ENCODE peak calls at places on chromosomes 3 and 15, in ten cellular contexts. One of them, this sample, is unnamed. For H3K4me1, the result is how much of the 10 kb centered on the place peaks cover.

GRCh38 chr3:178170698-178171535 is 365.3 kb upstream of the KCNMB2 start:
- DNase-seq in foreskin keratinocyte: peak
- DNase-seq in H1: no peak
- DNase-seq in HCT116: no peak
- DNase-seq in kidney: no peak
- DNase-seq in esophagus muscularis mucosa: no peak
- DNase-seq in tibial artery: no peak
- DNase-seq in SK-N-SH: peak
- DNase-seq in left lung: no peak
- DNase-seq in OCI-LY7: no peak
- DNase-seq in this sample: no peak

GRCh38 chr15:71748327-71748726 is 62.0 kb upstream of the NR2E3 start:
- DNase-seq in foreskin keratinocyte: peak
- DNase-seq in H1: no peak
- DNase-seq in HCT116: peak
- DNase-seq in kidney: no peak
- DNase-seq in esophagus muscularis mucosa: no peak
- DNase-seq in tibial artery: no peak
- DNase-seq in SK-N-SH: no peak
- DNase-seq in left lung: no peak
- DNase-seq in OCI-LY7: no peak
- DNase-seq in this sample: no peak

GRCh38 chr3:8822141-8822540 is 52.7 kb upstream of the OXTR start:
- DNase-seq in foreskin keratinocyte: peak
- DNase-seq in H1: no peak
- DNase-seq in HCT116: no peak
- DNase-seq in kidney: no peak
- DNase-seq in esophagus muscularis mucosa: no peak
- DNase-seq in tibial artery: no peak
- DNase-seq in SK-N-SH: no peak
- DNase-seq in left lung: no peak
- DNase-seq in OCI-LY7: no peak
- DNase-seq in this sample: peak

GRCh38 chr3:26437678-26438077 is 184.9 kb upstream of the LRRC3B start:
- DNase-seq in foreskin keratinocyte: peak
- DNase-seq in H1: no peak
- DNase-seq in HCT116: no peak
- DNase-seq in kidney: no peak
- DNase-seq in esophagus muscularis mucosa: no peak
- DNase-seq in tibial artery: no peak
- DNase-seq in SK-N-SH: no peak
- DNase-seq in left lung: no peak
- DNase-seq in OCI-LY7: no peak
- DNase-seq in this sample: no peak

GRCh38 chr3:111667621-111668239 is 72.6 kb upstream of the ZBED2 start:
- DNase-seq in foreskin keratinocyte: peak
- DNase-seq in H1: no peak
- DNase-seq in HCT116: no peak
- DNase-seq in kidney: no peak
- DNase-seq in esophagus muscularis mucosa: no peak
- DNase-seq in tibial artery: peak
- DNase-seq in SK-N-SH: no peak
- DNase-seq in left lung: peak
- DNase-seq in OCI-LY7: peak
- DNase-seq in this sample: peak

GRCh38 chr3:108106031-108106430 is 15.2 kb upstream of the CD47 start:
- DNase-seq in foreskin keratinocyte: no peak
- DNase-seq in H1: no peak
- DNase-seq in HCT116: no peak
- DNase-seq in kidney: no peak
- DNase-seq in esophagus muscularis mucosa: no peak
- DNase-seq in tibial artery: no peak
- DNase-seq in SK-N-SH: no peak
- DNase-seq in left lung: no peak
- DNase-seq in OCI-LY7: no peak
- DNase-seq in this sample: no peak

GRCh38 chr15:52503788-52504496 is 24.7 kb downstream of the MYO5A start:
- DNase-seq in foreskin keratinocyte: peak
- DNase-seq in H1: no peak
- DNase-seq in HCT116: no peak
- DNase-seq in kidney: no peak
- DNase-seq in esophagus muscularis mucosa: no peak
- DNase-seq in tibial artery: no peak
- DNase-seq in SK-N-SH: no peak
- DNase-seq in left lung: no peak
- DNase-seq in OCI-LY7: peak
- DNase-seq in this sample: peak

GRCh38 chr15:73763893-73764292 is 10.7 kb upstream of the INSYN1 start:
- DNase-seq in foreskin keratinocyte: no peak
- DNase-seq in H1: no peak
- DNase-seq in HCT116: no peak
- DNase-seq in kidney: no peak
- DNase-seq in esophagus muscularis mucosa: no peak
- DNase-seq in tibial artery: no peak
- DNase-seq in SK-N-SH: no peak
- DNase-seq in left lung: no peak
- DNase-seq in OCI-LY7: no peak
- DNase-seq in this sample: peak

GRCh38 chr15:45919806-45920205 is 285.0 kb downstream of the SQOR start:
- DNase-seq in foreskin keratinocyte: peak
- DNase-seq in H1: no peak
- DNase-seq in HCT116: no peak
- DNase-seq in kidney: no peak
- DNase-seq in esophagus muscularis mucosa: no peak
- DNase-seq in tibial artery: no peak
- DNase-seq in SK-N-SH: no peak
- DNase-seq in left lung: peak
- DNase-seq in OCI-LY7: no peak
- DNase-seq in this sample: peak

GRCh38 chr15:44722011-44722410 is 10.7 kb downstream of the B2M start:
- DNase-seq in foreskin keratinocyte: no peak
- DNase-seq in H1: no peak
- DNase-seq in HCT116: no peak
- DNase-seq in kidney: no peak
- DNase-seq in esophagus muscularis mucosa: no peak
- DNase-seq in tibial artery: no peak
- DNase-seq in SK-N-SH: no peak
- DNase-seq in left lung: no peak
- DNase-seq in OCI-LY7: no peak
- DNase-seq in this sample: no peak

GRCh38 chr3:21435871-21436270 is 315.1 kb downstream of the ZNF385D start:
- DNase-seq in foreskin keratinocyte: peak
- DNase-seq in H1: no peak
- DNase-seq in HCT116: no peak
- DNase-seq in kidney: no peak
- DNase-seq in esophagus muscularis mucosa: no peak
- DNase-seq in tibial artery: no peak
- DNase-seq in SK-N-SH: no peak
- DNase-seq in left lung: no peak
- DNase-seq in OCI-LY7: no peak
- DNase-seq in this sample: no peak

GRCh38 chr3:152392474-152392873 is 123.7 kb downstream of the MBNL1 start:
- DNase-seq in foreskin keratinocyte: no peak
- DNase-seq in H1: no peak
- DNase-seq in HCT116: no peak
- DNase-seq in kidney: no peak
- DNase-seq in esophagus muscularis mucosa: no peak
- DNase-seq in tibial artery: no peak
- DNase-seq in SK-N-SH: no peak
- DNase-seq in left lung: no peak
- DNase-seq in OCI-LY7: no peak
- DNase-seq in this sample: no peak
- H3K4me1 ChIP-seq in foreskin keratinocyte: under half
- H3K4me1 ChIP-seq in H1: under half
- H3K4me1 ChIP-seq in HCT116: under half
- H3K4me1 ChIP-seq in kidney: under half
- H3K4me1 ChIP-seq in esophagus muscularis mucosa: half or more
- H3K4me1 ChIP-seq in tibial artery: half or more
- H3K4me1 ChIP-seq in SK-N-SH: under half
- H3K4me1 ChIP-seq in left lung: half or more
- H3K4me1 ChIP-seq in OCI-LY7: under half
- H3K4me1 ChIP-seq in this sample: under half

GRCh38 chr3:184016820-184017671 is 638 bp downstream of the ABCC5 start:
- DNase-seq in foreskin keratinocyte: peak
- DNase-seq in H1: peak
- DNase-seq in HCT116: peak
- DNase-seq in kidney: peak
- DNase-seq in esophagus muscularis mucosa: no peak
- DNase-seq in tibial artery: peak
- DNase-seq in SK-N-SH: peak
- DNase-seq in left lung: peak
- DNase-seq in OCI-LY7: peak
- DNase-seq in this sample: peak

GRCh38 chr3:184016169-184016570 is 1.5 kb downstream of the ABCC5 start:
- DNase-seq in foreskin keratinocyte: no peak
- DNase-seq in H1: no peak
- DNase-seq in HCT116: no peak
- DNase-seq in kidney: no peak
- DNase-seq in esophagus muscularis mucosa: no peak
- DNase-seq in tibial artery: no peak
- DNase-seq in SK-N-SH: no peak
- DNase-seq in left lung: no peak
- DNase-seq in OCI-LY7: no peak
- DNase-seq in this sample: no peak

GRCh38 chr3:184015381-184016019 is 2.2 kb downstream of the ABCC5 start:
- DNase-seq in foreskin keratinocyte: no peak
- DNase-seq in H1: no peak
- DNase-seq in HCT116: no peak
- DNase-seq in kidney: no peak
- DNase-seq in esophagus muscularis mucosa: no peak
- DNase-seq in tibial artery: no peak
- DNase-seq in SK-N-SH: peak
- DNase-seq in left lung: no peak
- DNase-seq in OCI-LY7: no peak
- DNase-seq in this sample: peak

GRCh38 chr3:184018424-184018973 is 815 bp upstream of the ABCC5 start:
- DNase-seq in foreskin keratinocyte: no peak
- DNase-seq in H1: no peak
- DNase-seq in HCT116: no peak
- DNase-seq in kidney: no peak
- DNase-seq in esophagus muscularis mucosa: no peak
- DNase-seq in tibial artery: no peak
- DNase-seq in SK-N-SH: no peak
- DNase-seq in left lung: no peak
- DNase-seq in OCI-LY7: no peak
- DNase-seq in this sample: no peak

GRCh38 chr3:184017672-184018423 is at the start of gene ABCC5:
- DNase-seq in foreskin keratinocyte: peak
- DNase-seq in H1: peak
- DNase-seq in HCT116: peak
- DNase-seq in kidney: peak
- DNase-seq in esophagus muscularis mucosa: peak
- DNase-seq in tibial artery: peak
- DNase-seq in SK-N-SH: peak
- DNase-seq in left lung: peak
- DNase-seq in OCI-LY7: peak
- DNase-seq in this sample: peak
- TF ChIP-seq CTCF in foreskin keratinocyte: no peak
- TF ChIP-seq CTCF in H1: no peak
- TF ChIP-seq CTCF in HCT116: no peak
- TF ChIP-seq CTCF in kidney: no peak
- TF ChIP-seq CTCF in esophagus muscularis mucosa: no peak
- TF ChIP-seq CTCF in tibial artery: no peak
- TF ChIP-seq CTCF in SK-N-SH: no peak
- TF ChIP-seq CTCF in left lung: peak
- TF ChIP-seq CTCF in OCI-LY7: peak
- TF ChIP-seq CTCF in this sample: peak

GRCh38 chr15:64351265-64351664 is 4.7 kb downstream of the CSNK1G1 start:
- DNase-seq in foreskin keratinocyte: no peak
- DNase-seq in H1: no peak
- DNase-seq in HCT116: no peak
- DNase-seq in kidney: no peak
- DNase-seq in esophagus muscularis mucosa: no peak
- DNase-seq in tibial artery: no peak
- DNase-seq in SK-N-SH: no peak
- DNase-seq in left lung: no peak
- DNase-seq in OCI-LY7: no peak
- DNase-seq in this sample: no peak
- H3K27ac ChIP-seq in foreskin keratinocyte: no peak
- H3K27ac ChIP-seq in H1: no peak
- H3K27ac ChIP-seq in HCT116: no peak
- H3K27ac ChIP-seq in kidney: no peak
- H3K27ac ChIP-seq in esophagus muscularis mucosa: no peak
- H3K27ac ChIP-seq in tibial artery: no peak
- H3K27ac ChIP-seq in SK-N-SH: peak
- H3K27ac ChIP-seq in left lung: no peak
- H3K27ac ChIP-seq in OCI-LY7: no peak
- H3K27ac ChIP-seq in this sample: no peak

GRCh38 chr3:13265016-13265415 is 155.1 kb downstream of the NUP210 start:
- DNase-seq in foreskin keratinocyte: no peak
- DNase-seq in H1: no peak
- DNase-seq in HCT116: no peak
- DNase-seq in kidney: peak
- DNase-seq in esophagus muscularis mucosa: no peak
- DNase-seq in tibial artery: no peak
- DNase-seq in SK-N-SH: no peak
- DNase-seq in left lung: no peak
- DNase-seq in OCI-LY7: no peak
- DNase-seq in this sample: no peak

GRCh38 chr3:13266651-13267347 is 153.3 kb downstream of the NUP210 start:
- DNase-seq in foreskin keratinocyte: no peak
- DNase-seq in H1: no peak
- DNase-seq in HCT116: no peak
- DNase-seq in kidney: peak
- DNase-seq in esophagus muscularis mucosa: no peak
- DNase-seq in tibial artery: no peak
- DNase-seq in SK-N-SH: no peak
- DNase-seq in left lung: no peak
- DNase-seq in OCI-LY7: no peak
- DNase-seq in this sample: no peak

GRCh38 chr3:13266005-13266404 is 154.1 kb downstream of the NUP210 start:
- DNase-seq in foreskin keratinocyte: no peak
- DNase-seq in H1: no peak
- DNase-seq in HCT116: no peak
- DNase-seq in kidney: peak
- DNase-seq in esophagus muscularis mucosa: no peak
- DNase-seq in tibial artery: no peak
- DNase-seq in SK-N-SH: no peak
- DNase-seq in left lung: no peak
- DNase-seq in OCI-LY7: no peak
- DNase-seq in this sample: no peak

GRCh38 chr3:13264468-13264795 is 155.7 kb downstream of the NUP210 start:
- DNase-seq in foreskin keratinocyte: no peak
- DNase-seq in H1: no peak
- DNase-seq in HCT116: no peak
- DNase-seq in kidney: peak
- DNase-seq in esophagus muscularis mucosa: no peak
- DNase-seq in tibial artery: no peak
- DNase-seq in SK-N-SH: peak
- DNase-seq in left lung: no peak
- DNase-seq in OCI-LY7: no peak
- DNase-seq in this sample: no peak

DNA sequence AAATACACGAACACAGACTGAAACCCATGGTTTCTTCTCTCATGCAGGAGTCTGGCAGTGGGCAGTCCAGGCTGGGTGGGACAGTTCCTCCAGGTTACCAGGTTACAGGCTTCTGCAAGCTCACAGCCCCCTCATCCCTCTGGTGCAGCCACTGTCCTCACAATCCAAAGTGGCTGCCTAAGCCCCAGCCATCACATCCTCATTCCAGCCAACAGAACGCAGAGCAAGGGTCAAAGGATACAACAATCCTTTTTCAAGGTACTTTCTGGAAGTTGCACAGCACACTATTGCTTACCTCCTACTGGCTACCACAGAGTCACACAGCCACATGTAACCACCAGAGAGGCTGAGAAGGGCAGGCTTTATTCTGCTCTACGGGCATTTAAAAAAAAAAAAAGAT is 154.6 kb downstream of the NUP210 start:
- DNase-seq in foreskin keratinocyte: no peak
- DNase-seq in H1: no peak
- DNase-seq in HCT116: no peak
- DNase-seq in kidney: no peak
- DNase-seq in esophagus muscularis mucosa: no peak
- DNase-seq in tibial artery: no peak
- DNase-seq in SK-N-SH: no peak
- DNase-seq in left lung: no peak
- DNase-seq in OCI-LY7: no peak
- DNase-seq in this sample: no peak
- H3K4me1 ChIP-seq in foreskin keratinocyte: under half
- H3K4me1 ChIP-seq in H1: under half
- H3K4me1 ChIP-seq in HCT116: under half
- H3K4me1 ChIP-seq in kidney: under half
- H3K4me1 ChIP-seq in esophagus muscularis mucosa: under half
- H3K4me1 ChIP-seq in tibial artery: under half
- H3K4me1 ChIP-seq in SK-N-SH: under half
- H3K4me1 ChIP-seq in left lung: under half
- H3K4me1 ChIP-seq in OCI-LY7: under half
- H3K4me1 ChIP-seq in this sample: under half